ENCODE peak calls at places on chromosomes 7 and 10, in six cellular contexts. W is endothelial cell, E is AG04449, J is hepatocyte, U is PC-3, G is PC-9. T is an unnamed sample.

GRCh38 chr10:70619271-70620019 is 16.9 kb upstream of the PRF1 start:
- DNase-seq in W (no peak), E (no peak), J (no peak), U (peak; percentile 80), G (no peak), T (no peak)

GRCh38 chr7:132140341-132140740 is 435.9 kb downstream of the PLXNA4 start:
- DNase-seq in W (no peak), E (no peak), J (no peak), U (no peak), G (peak; percentile 18), T (no peak)

GRCh38 chr10:16776896-16777295 is 40.3 kb downstream of the RSU1 start:
- DNase-seq in W (no peak), E (no peak), J (no peak), U (no peak), G (no peak), T (no peak)

GRCh38 chr7:66250711-66251110 is 45.6 kb downstream of the TPST1 start:
- DNase-seq in W (no peak), E (peak; percentile 52), J (peak; percentile 49), U (peak; percentile 67), G (no peak), T (no peak)

GRCh38 chr10:132716691-132717490 is 69.1 kb downstream of the NKX6-2 start:
- DNase-seq in W (no peak), E (no peak), J (no peak), U (no peak), G (no peak), T (no peak)

GRCh38 chr7:91034459-91035368 is 229.5 kb upstream of the FZD1 start:
- DNase-seq in W (peak; percentile 66), E (no peak), J (peak; percentile 73), U (peak; percentile 65), G (peak; percentile 42), T (peak; percentile 37)

GRCh38 chr10:72692897-72693598 is 1.1 kb downstream of the MCU start:
- DNase-seq in W (no peak), E (no peak), J (peak; percentile 14), U (peak; percentile 36), G (no peak), T (peak; percentile 11)

GRCh38 chr7:14233026-14233897 is 243.8 kb upstream of the ETV1 start:
- DNase-seq in W (no peak), E (no peak), J (peak; percentile 30), U (peak; percentile 66), G (peak; percentile 20), T (peak; percentile 41)

GRCh38 chr7:43295429-43295828 is 183.0 kb downstream of the HECW1 start:
- DNase-seq in W (no peak), E (no peak), J (no peak), U (no peak), G (no peak), T (no peak)

GRCh38 chr10:30000802-30001571 is 58.4 kb downstream of the JCAD start:
- DNase-seq in W (no peak), E (peak; percentile 54), J (peak; percentile 70), U (peak; percentile 61), G (peak; percentile 44), T (peak; percentile 34)

GRCh38 chr7:103343332-103343731 is 1.2 kb downstream of the DNAJC2 start:
- DNase-seq in W (no peak), E (no peak), J (no peak), U (peak; percentile 17), G (no peak), T (no peak)

GRCh38 chr10:48765039-48765438 is 80.4 kb downstream of the WDFY4 start:
- DNase-seq in W (no peak), E (no peak), J (no peak), U (no peak), G (no peak), T (no peak)

GRCh38 chr10:61998937-61999336 is 97.4 kb downstream of the ARID5B start:
- DNase-seq in W (no peak), E (no peak), J (no peak), U (no peak), G (no peak), T (no peak)

GRCh38 chr10:30454744-30455498 is 20.9 kb downstream of the MAP3K8 start:
- DNase-seq in W (no peak), E (peak; percentile 97), J (peak; percentile 28), U (no peak), G (no peak), T (no peak)

GRCh38 chr10:49034925-49035324 is 80.4 kb downstream of the VSTM4 start:
- DNase-seq in W (no peak), E (no peak), J (no peak), U (no peak), G (no peak), T (no peak)

GRCh38 chr10:3059974-3060373 is 7.4 kb upstream of the PFKP start:
- DNase-seq in W (no peak), E (no peak), J (no peak), U (no peak), G (no peak), T (no peak)

GRCh38 chr10:60140681-60141632 is 234.6 kb upstream of the CCDC6 start:
- DNase-seq in W (peak; percentile 9), E (no peak), J (peak; percentile 75), U (peak; percentile 81), G (peak; percentile 67), T (peak; percentile 57)

GRCh38 chr7:43872401-43873165 is 3.3 kb upstream of the MRPS24 start:
- DNase-seq in W (no peak), E (no peak), J (peak; percentile 77), U (peak; percentile 91), G (peak; percentile 60), T (no peak)

GRCh38 chr7:103011650-103012049 is 62.9 kb downstream of the FBXL13 start:
- DNase-seq in W (no peak), E (no peak), J (no peak), U (peak; percentile 30), G (no peak), T (no peak)

GRCh38 chr10:113646337-113647201 is 17.3 kb downstream of the NRAP start:
- DNase-seq in W (no peak), E (no peak), J (no peak), U (no peak), G (no peak), T (no peak)

GRCh38 chr10:69101451-69102095 is 13.7 kb downstream of the SRGN start:
- DNase-seq in W (no peak), E (no peak), J (no peak), U (peak; percentile 63), G (no peak), T (no peak)

GRCh38 chr10:78437407-78437768 is 403.7 kb downstream of the RPS24 start:
- DNase-seq in W (no peak), E (no peak), J (no peak), U (no peak), G (no peak), T (no peak)

GRCh38 chr10:78436706-78437406 is 403.2 kb downstream of the RPS24 start:
- DNase-seq in W (no peak), E (no peak), J (no peak), U (no peak), G (no peak), T (no peak)

GRCh38 chr10:78436223-78436575 is 402.5 kb downstream of the RPS24 start:
- DNase-seq in W (no peak), E (no peak), J (no peak), U (no peak), G (no peak), T (no peak)

GRCh38 chr10:78438907-78439809 is 405.5 kb downstream of the RPS24 start:
- DNase-seq in W (no peak), E (no peak), J (no peak), U (no peak), G (no peak), T (no peak)

GRCh38 chr10:78438094-78438906 is 404.6 kb downstream of the RPS24 start:
- DNase-seq in W (no peak), E (no peak), J (no peak), U (no peak), G (no peak), T (no peak)
- TF ChIP-seq CTCF in W (no peak), E (no peak), J (peak; percentile 2), U (peak; percentile 77), G (peak; percentile 33), T (peak; percentile 25)

GRCh38 chr7:39703143-39703542 is 79.8 kb downstream of the RALA start:
- DNase-seq in W (no peak), E (no peak), J (no peak), U (no peak), G (no peak), T (no peak)
- TF ChIP-seq CTCF in W (no peak), E (no peak), J (no peak), U (no peak), G (no peak), T (peak; percentile 17)

GRCh38 chr10:85993840-85994507 is 372.6 kb downstream of the GRID1 start:
- DNase-seq in W (no peak), E (no peak), J (no peak), U (no peak), G (no peak), T (no peak)

GRCh38 chr10:85993140-85993539 is 373.5 kb downstream of the GRID1 start:
- DNase-seq in W (no peak), E (no peak), J (no peak), U (no peak), G (no peak), T (no peak)

GRCh38 chr10:85997544-85997943 is 369.1 kb downstream of the GRID1 start:
- DNase-seq in W (no peak), E (no peak), J (no peak), U (no peak), G (no peak), T (no peak)

GRCh38 chr10:85992324-85992723 is 374.3 kb downstream of the GRID1 start:
- DNase-seq in W (no peak), E (no peak), J (no peak), U (no peak), G (no peak), T (no peak)

GRCh38 chr10:85995791-85996190 is 370.8 kb downstream of the GRID1 start:
- DNase-seq in W (peak; percentile 34), E (peak; percentile 5), J (peak; percentile 39), U (peak; percentile 43), G (peak; percentile 6), T (peak; percentile 12)
- TF ChIP-seq CTCF in W (no peak), E (peak; percentile 10), J (peak; percentile 54), U (peak; percentile 45), G (peak; percentile 44), T (no peak)

GRCh38 chr10:119162693-119163092 is 2.8 kb downstream of the SFXN4 start:
- DNase-seq in W (no peak), E (no peak), J (no peak), U (no peak), G (no peak), T (no peak)

GRCh38 chr10:119165171-119166110 is at the start of gene SFXN4:
- DNase-seq in W (peak; percentile 70), E (no peak), J (peak; percentile 87), U (peak; percentile 56), G (peak; percentile 65), T (peak; percentile 71)

GRCh38 chr10:119159332-119159731 is 6.2 kb downstream of the SFXN4 start:
- DNase-seq in W (no peak), E (no peak), J (no peak), U (no peak), G (no peak), T (no peak)

GRCh38 chr10:119162121-119162520 is 3.4 kb downstream of the SFXN4 start:
- DNase-seq in W (no peak), E (no peak), J (no peak), U (no peak), G (no peak), T (no peak)

DNA sequence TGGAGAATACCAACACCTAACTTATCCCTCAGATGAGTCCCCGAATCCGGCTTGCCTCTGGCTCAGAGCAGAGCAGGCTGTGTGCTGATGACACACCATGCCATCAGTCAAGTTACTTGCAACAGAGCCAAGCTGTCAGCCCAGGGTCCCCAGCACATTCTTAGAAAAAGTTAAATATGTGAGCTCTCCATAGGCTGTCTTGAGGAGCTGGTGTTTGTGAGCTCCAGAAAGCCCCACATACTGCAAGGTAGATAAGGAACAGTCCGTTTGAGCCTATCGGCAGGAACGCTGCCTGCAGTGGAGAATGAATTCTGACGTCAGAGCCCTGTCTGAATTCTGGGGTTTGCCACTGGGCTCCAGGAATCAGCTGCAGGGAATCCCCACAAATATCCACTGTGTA is 3.8 kb downstream of the SFXN4 start:
- DNase-seq in W (no peak), E (no peak), J (no peak), U (peak; percentile 23), G (no peak), T (no peak)
- TF ChIP-seq CTCF in W (no peak), E (no peak), J (no peak), U (no peak), G (no peak), T (no peak)